ENCODE peak calls at places on chromosomes 3 and 15, in ten cellular contexts. One of them, this sample, is unnamed.

GRCh38 chr15:64356443-64357040 is 569 bp upstream of the CSNK1G1 start:
- DNase-seq in heart right ventricle: no peak
- DNase-seq in sigmoid colon: no peak
- DNase-seq in adrenal gland: no peak
- DNase-seq in BE2C: peak; percentile 80
- DNase-seq in GM20000: no peak
- DNase-seq in HL-60: no peak
- DNase-seq in Calu3: no peak
- DNase-seq in OCI-LY7: no peak
- DNase-seq in neural crest cell: no peak
- DNase-seq in this sample: no peak

GRCh38 chr3:59245879-59246501 is 196.2 kb upstream of the CFAP20DC start:
- DNase-seq in adrenal gland: peak; percentile 25
- DNase-seq in sigmoid colon: no peak
- DNase-seq in Calu3: no peak
- DNase-seq in HL-60: no peak
- DNase-seq in heart right ventricle: no peak
- DNase-seq in GM20000: no peak
- DNase-seq in OCI-LY7: no peak
- DNase-seq in neural crest cell: no peak
- DNase-seq in BE2C: peak; percentile 18
- DNase-seq in this sample: no peak

GRCh38 chr3:195911041-195911945 is 2.9 kb upstream of the TNK2 start:
- DNase-seq in heart right ventricle: no peak
- DNase-seq in GM20000: no peak
- DNase-seq in OCI-LY7: no peak
- DNase-seq in BE2C: no peak
- DNase-seq in HL-60: no peak
- DNase-seq in sigmoid colon: peak; percentile 26
- DNase-seq in neural crest cell: no peak
- DNase-seq in Calu3: no peak
- DNase-seq in adrenal gland: no peak
- DNase-seq in this sample: no peak

GRCh38 chr15:68819451-68820204 is 1.1 kb downstream of the ANP32A start:
- DNase-seq in adrenal gland: peak; percentile 59
- DNase-seq in sigmoid colon: peak; percentile 76
- DNase-seq in neural crest cell: peak; percentile 39
- DNase-seq in GM20000: peak; percentile 39
- DNase-seq in HL-60: no peak
- DNase-seq in BE2C: peak; percentile 44
- DNase-seq in heart right ventricle: peak; percentile 43
- DNase-seq in Calu3: peak; percentile 45
- DNase-seq in OCI-LY7: peak; percentile 58
- DNase-seq in this sample: no peak

GRCh38 chr3:195015021-195015420 is 255.9 kb downstream of the XXYLT1 start:
- DNase-seq in GM20000: no peak
- DNase-seq in heart right ventricle: no peak
- DNase-seq in Calu3: no peak
- DNase-seq in sigmoid colon: peak; percentile 21
- DNase-seq in adrenal gland: no peak
- DNase-seq in OCI-LY7: no peak
- DNase-seq in BE2C: no peak
- DNase-seq in HL-60: no peak
- DNase-seq in neural crest cell: no peak
- DNase-seq in this sample: no peak

GRCh38 chr15:86055688-86056087 is 24.0 kb upstream of the AGBL1 start:
- DNase-seq in HL-60: no peak
- DNase-seq in Calu3: no peak
- DNase-seq in adrenal gland: no peak
- DNase-seq in BE2C: no peak
- DNase-seq in GM20000: no peak
- DNase-seq in OCI-LY7: no peak
- DNase-seq in sigmoid colon: no peak
- DNase-seq in heart right ventricle: no peak
- DNase-seq in neural crest cell: no peak
- DNase-seq in this sample: no peak

GRCh38 chr3:71074416-71074815 is 509.1 kb downstream of the FOXP1 start:
- DNase-seq in Calu3: no peak
- DNase-seq in GM20000: no peak
- DNase-seq in adrenal gland: no peak
- DNase-seq in neural crest cell: no peak
- DNase-seq in BE2C: no peak
- DNase-seq in OCI-LY7: no peak
- DNase-seq in sigmoid colon: no peak
- DNase-seq in heart right ventricle: no peak
- DNase-seq in HL-60: no peak
- DNase-seq in this sample: no peak

GRCh38 chr3:151093905-151094304 is 8.4 kb downstream of the MED12L start:
- DNase-seq in sigmoid colon: no peak
- DNase-seq in GM20000: no peak
- DNase-seq in BE2C: no peak
- DNase-seq in Calu3: no peak
- DNase-seq in heart right ventricle: no peak
- DNase-seq in neural crest cell: no peak
- DNase-seq in adrenal gland: no peak
- DNase-seq in OCI-LY7: peak; percentile 79
- DNase-seq in HL-60: no peak
- DNase-seq in this sample: no peak

GRCh38 chr3:134201201-134202130 is 49.2 kb downstream of the RYK start:
- DNase-seq in heart right ventricle: no peak
- DNase-seq in sigmoid colon: no peak
- DNase-seq in adrenal gland: no peak
- DNase-seq in HL-60: no peak
- DNase-seq in neural crest cell: no peak
- DNase-seq in GM20000: no peak
- DNase-seq in OCI-LY7: no peak
- DNase-seq in BE2C: no peak
- DNase-seq in Calu3: peak; percentile 33
- DNase-seq in this sample: no peak

GRCh38 chr15:45064386-45064785 is 41.4 kb downstream of the SORD start:
- DNase-seq in Calu3: peak; percentile 17
- DNase-seq in adrenal gland: no peak
- DNase-seq in heart right ventricle: no peak
- DNase-seq in BE2C: no peak
- DNase-seq in HL-60: no peak
- DNase-seq in neural crest cell: no peak
- DNase-seq in sigmoid colon: no peak
- DNase-seq in OCI-LY7: no peak
- DNase-seq in GM20000: no peak
- DNase-seq in this sample: no peak

GRCh38 chr15:61742591-61742990 is 317.7 kb downstream of the VPS13C start:
- DNase-seq in adrenal gland: no peak
- DNase-seq in sigmoid colon: no peak
- DNase-seq in HL-60: no peak
- DNase-seq in neural crest cell: no peak
- DNase-seq in OCI-LY7: no peak
- DNase-seq in heart right ventricle: no peak
- DNase-seq in GM20000: no peak
- DNase-seq in Calu3: no peak
- DNase-seq in BE2C: no peak
- DNase-seq in this sample: no peak

GRCh38 chr3:101167341-101167740 is 153.0 kb downstream of the IMPG2 start:
- DNase-seq in neural crest cell: no peak
- DNase-seq in HL-60: no peak
- DNase-seq in Calu3: no peak
- DNase-seq in sigmoid colon: no peak
- DNase-seq in heart right ventricle: no peak
- DNase-seq in BE2C: no peak
- DNase-seq in GM20000: no peak
- DNase-seq in adrenal gland: no peak
- DNase-seq in OCI-LY7: no peak
- DNase-seq in this sample: no peak

GRCh38 chr15:98728107-98728810 is 79.9 kb downstream of the IGF1R start:
- DNase-seq in neural crest cell: no peak
- DNase-seq in heart right ventricle: no peak
- DNase-seq in adrenal gland: no peak
- DNase-seq in OCI-LY7: no peak
- DNase-seq in sigmoid colon: no peak
- DNase-seq in HL-60: no peak
- DNase-seq in BE2C: no peak
- DNase-seq in GM20000: no peak
- DNase-seq in Calu3: no peak
- DNase-seq in this sample: no peak

DNA sequence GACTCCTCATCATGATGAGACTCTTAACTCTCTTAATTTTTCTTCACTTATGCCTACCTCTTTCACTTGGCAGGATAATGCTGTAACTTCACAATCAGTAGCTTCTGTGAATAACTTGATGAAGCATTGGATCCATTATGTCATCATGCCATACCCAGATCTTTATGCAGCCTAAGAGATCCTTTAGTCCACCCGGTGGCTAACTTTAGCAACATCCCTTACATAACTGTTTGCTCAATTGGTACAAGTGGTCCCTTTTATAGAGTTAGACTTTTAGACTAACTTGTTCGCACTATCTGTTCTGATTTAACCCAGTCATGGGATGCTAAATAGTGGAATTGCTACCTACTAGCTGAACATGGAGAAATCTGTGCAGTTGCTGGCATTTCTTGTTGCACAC is 184.5 kb downstream of the USP13 start:
- DNase-seq in heart right ventricle: no peak
- DNase-seq in adrenal gland: no peak
- DNase-seq in neural crest cell: no peak
- DNase-seq in OCI-LY7: no peak
- DNase-seq in GM20000: no peak
- DNase-seq in sigmoid colon: no peak
- DNase-seq in BE2C: no peak
- DNase-seq in HL-60: no peak
- DNase-seq in Calu3: no peak
- DNase-seq in this sample: no peak
- TF ChIP-seq CTCF in heart right ventricle: no peak
- TF ChIP-seq CTCF in adrenal gland: no peak
- TF ChIP-seq CTCF in neural crest cell: peak; percentile 14
- TF ChIP-seq CTCF in OCI-LY7: no peak
- TF ChIP-seq CTCF in GM20000: no peak
- TF ChIP-seq CTCF in sigmoid colon: no peak
- TF ChIP-seq CTCF in BE2C: peak; percentile 34
- TF ChIP-seq CTCF in HL-60: no peak
- TF ChIP-seq CTCF in Calu3: no peak
- TF ChIP-seq CTCF in this sample: no peak

DNA sequence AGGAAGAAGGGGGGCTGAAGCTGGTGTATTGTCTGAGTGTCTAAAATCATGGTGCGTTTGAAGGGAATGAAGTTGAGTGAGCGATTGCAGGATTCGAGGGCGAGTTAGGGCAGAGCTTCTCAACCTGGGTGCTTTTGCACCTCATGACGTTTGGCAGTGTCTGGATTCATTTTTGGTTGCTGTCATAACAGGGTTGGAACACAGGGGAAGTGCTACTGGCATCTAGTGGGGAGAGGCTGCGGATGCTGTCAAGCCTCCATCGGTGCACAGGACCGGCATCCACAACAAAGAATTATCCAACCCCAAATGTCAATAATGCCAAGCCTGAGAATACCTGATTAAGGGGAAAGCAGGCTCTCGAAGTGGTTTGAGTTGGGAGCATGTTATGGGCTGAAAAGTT is 120.0 kb downstream of the SLCO3A1 start:
- DNase-seq in heart right ventricle: no peak
- DNase-seq in OCI-LY7: no peak
- DNase-seq in adrenal gland: no peak
- DNase-seq in sigmoid colon: no peak
- DNase-seq in Calu3: no peak
- DNase-seq in GM20000: no peak
- DNase-seq in BE2C: peak; percentile 25
- DNase-seq in HL-60: no peak
- DNase-seq in neural crest cell: no peak
- DNase-seq in this sample: no peak
- TF ChIP-seq CTCF in heart right ventricle: peak; percentile 35
- TF ChIP-seq CTCF in OCI-LY7: peak; percentile 24
- TF ChIP-seq CTCF in adrenal gland: no peak
- TF ChIP-seq CTCF in sigmoid colon: no peak
- TF ChIP-seq CTCF in Calu3: no peak
- TF ChIP-seq CTCF in GM20000: no peak
- TF ChIP-seq CTCF in BE2C: peak; percentile 63
- TF ChIP-seq CTCF in HL-60: no peak
- TF ChIP-seq CTCF in neural crest cell: no peak
- TF ChIP-seq CTCF in this sample: no peak

DNA sequence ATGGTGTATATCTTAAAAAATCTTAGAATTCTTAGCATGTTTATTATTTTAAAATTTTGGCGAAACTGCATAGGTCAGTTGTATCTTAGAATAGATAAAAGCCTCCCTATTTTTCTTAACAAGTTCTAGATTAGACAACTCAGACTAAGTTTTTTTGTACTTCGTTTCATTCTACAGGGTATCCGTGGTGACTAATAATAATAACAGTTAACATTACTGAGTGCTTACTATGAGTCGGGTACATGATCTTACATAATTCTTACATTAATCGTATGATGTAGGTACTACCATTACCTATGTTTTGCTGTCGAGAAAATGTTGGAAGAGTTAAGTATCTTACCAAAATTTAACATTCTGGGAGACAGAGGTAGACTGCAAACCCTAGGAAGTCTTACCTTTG is 60.7 kb downstream of the UBE2E2 start:
- DNase-seq in neural crest cell: no peak
- DNase-seq in GM20000: no peak
- DNase-seq in BE2C: no peak
- DNase-seq in sigmoid colon: no peak
- DNase-seq in adrenal gland: no peak
- DNase-seq in heart right ventricle: no peak
- DNase-seq in Calu3: no peak
- DNase-seq in HL-60: no peak
- DNase-seq in OCI-LY7: no peak
- DNase-seq in this sample: no peak
- TF ChIP-seq CTCF in neural crest cell: no peak
- TF ChIP-seq CTCF in GM20000: no peak
- TF ChIP-seq CTCF in BE2C: no peak
- TF ChIP-seq CTCF in sigmoid colon: no peak
- TF ChIP-seq CTCF in adrenal gland: no peak
- TF ChIP-seq CTCF in heart right ventricle: no peak
- TF ChIP-seq CTCF in Calu3: no peak
- TF ChIP-seq CTCF in HL-60: no peak
- TF ChIP-seq CTCF in OCI-LY7: no peak
- TF ChIP-seq CTCF in this sample: no peak

DNA sequence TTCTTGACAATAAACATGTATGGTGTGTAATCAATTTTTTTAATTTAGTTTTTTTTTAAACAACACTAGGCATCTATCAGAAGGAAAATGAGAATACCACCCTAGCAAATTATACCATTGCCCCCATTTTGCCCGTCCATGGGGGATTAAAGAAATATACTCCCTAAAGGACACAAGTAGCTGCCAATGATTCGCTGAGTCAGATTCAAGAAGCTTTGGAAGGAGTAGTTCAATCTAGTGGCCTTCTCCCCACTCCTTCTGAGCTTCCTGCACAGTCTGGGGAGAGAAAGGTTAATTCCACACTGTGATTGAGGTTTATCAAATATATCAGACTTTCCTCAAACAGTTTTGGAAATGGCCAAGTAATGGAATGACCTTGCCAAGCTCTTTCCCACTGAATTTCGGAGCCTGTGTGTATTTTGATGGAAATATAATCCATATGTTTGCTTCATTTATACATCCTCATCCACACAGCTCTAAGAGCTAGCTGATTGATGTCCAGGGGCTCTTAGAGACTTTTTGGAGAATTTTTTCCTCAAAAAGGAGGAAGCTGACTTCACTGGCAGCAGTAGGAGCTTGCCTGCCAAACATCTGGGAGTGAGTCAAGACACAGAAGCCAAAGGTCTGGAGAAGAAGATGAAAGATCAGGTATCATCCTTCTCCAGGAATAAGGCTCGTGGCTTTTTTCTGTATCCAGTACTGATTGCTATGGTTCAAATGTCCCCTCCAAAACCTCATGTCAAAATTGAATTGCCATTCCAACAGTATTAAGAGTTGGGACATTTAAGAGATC is 478.5 kb upstream of the PROK2 start:
- DNase-seq in Calu3: no peak
- DNase-seq in neural crest cell: no peak
- DNase-seq in GM20000: no peak
- DNase-seq in OCI-LY7: no peak
- DNase-seq in BE2C: no peak
- DNase-seq in sigmoid colon: no peak
- DNase-seq in HL-60: no peak
- DNase-seq in adrenal gland: no peak
- DNase-seq in heart right ventricle: no peak
- DNase-seq in this sample: no peak
- TF ChIP-seq CTCF in Calu3: no peak
- TF ChIP-seq CTCF in neural crest cell: no peak
- TF ChIP-seq CTCF in GM20000: no peak
- TF ChIP-seq CTCF in OCI-LY7: no peak
- TF ChIP-seq CTCF in BE2C: no peak
- TF ChIP-seq CTCF in sigmoid colon: no peak
- TF ChIP-seq CTCF in HL-60: no peak
- TF ChIP-seq CTCF in adrenal gland: no peak
- TF ChIP-seq CTCF in heart right ventricle: no peak
- TF ChIP-seq CTCF in this sample: no peak

This sample was measured in D721Med.